ENCODE peak calls at places on chromosome 6, in nine cellular contexts. E is HFFc6, C is osteocyte, U is B cell, I is cardiac muscle cell, Y is lung, J is dorsolateral prefrontal cortex, R is GM12865, P is MCF 10A. L is an unnamed sample.
A peak's percentile ranks its signal among the peaks of the same experiment; 100 is the strongest.

GRCh38 chr6:25371037-25371347 is 91.8 kb downstream of the CARMIL1 start:
- DNase-seq in P (no peak), Y (no peak), E (no peak), U (no peak), C (no peak), R (no peak), J (no peak), I (no peak), L (no peak)

GRCh38 chr6:133957780-133958242 is 4.8 kb downstream of the TBPL1 start:
- DNase-seq in U (no peak), E (no peak), C (no peak), I (no peak), Y (no peak), R (no peak), P (no peak), J (no peak), L (no peak)

GRCh38 chr6:34791842-34792604 is at the start of gene BLTP3A:
- DNase-seq in Y (peak; percentile 55), J (peak; percentile 53), R (peak; percentile 91), P (peak; percentile 56), C (peak; percentile 89), U (peak; percentile 72), I (peak; percentile 75), E (peak; percentile 13), L (peak; percentile 90)

GRCh38 chr6:7886132-7886531 is 24.5 kb downstream of the TXNDC5 start:
- DNase-seq in U (no peak), R (no peak), Y (no peak), I (no peak), C (no peak), P (no peak), J (no peak), E (no peak), L (no peak)

GRCh38 chr6:56072856-56073255 is 174.5 kb downstream of the COL21A1 start:
- DNase-seq in Y (no peak), R (no peak), P (peak; percentile 37), I (peak; percentile 88), E (no peak), U (no peak), C (no peak), J (no peak), L (no peak)

GRCh38 chr6:155795173-155795796 is 339.6 kb upstream of the NOX3 start:
- DNase-seq in Y (no peak), J (no peak), P (no peak), C (no peak), I (peak; percentile 21), E (no peak), R (no peak), U (no peak), L (peak; percentile 20)

GRCh38 chr6:38319259-38320255 is 320.2 kb downstream of the BTBD9 start:
- DNase-seq in R (peak; percentile 36), I (no peak), C (no peak), E (no peak), Y (no peak), J (no peak), P (peak; percentile 58), U (no peak), L (no peak)

GRCh38 chr6:37516076-37516919 is 16.6 kb upstream of the CCDC167 start:
- DNase-seq in E (no peak), J (peak; percentile 45), R (peak; percentile 86), Y (peak; percentile 44), P (peak; percentile 68), C (no peak), I (no peak), U (peak; percentile 62), L (peak; percentile 51)

GRCh38 chr6:157631388-157631787 is 191.7 kb upstream of the SNX9 start:
- DNase-seq in J (no peak), I (no peak), R (no peak), Y (no peak), U (no peak), C (no peak), E (no peak), P (no peak), L (no peak)

GRCh38 chr6:12572884-12573824 is 143.4 kb upstream of the PHACTR1 start:
- DNase-seq in C (no peak), J (no peak), P (peak; percentile 65), U (no peak), Y (no peak), E (peak; percentile 73), R (no peak), I (peak; percentile 87), L (peak; percentile 53)

GRCh38 chr6:47464052-47464451 is 13.5 kb upstream of the CD2AP start:
- DNase-seq in P (peak; percentile 36), I (no peak), C (no peak), E (no peak), Y (no peak), R (no peak), J (no peak), U (no peak), L (no peak)

GRCh38 chr6:13272131-13273046 is 55.9 kb downstream of the TBC1D7 start:
- DNase-seq in R (peak; percentile 83), U (peak; percentile 89), E (no peak), I (no peak), C (no peak), Y (peak; percentile 51), J (no peak), P (no peak), L (no peak)

GRCh38 chr6:119484598-119484997 is 135.0 kb upstream of the MAN1A1 start:
- DNase-seq in U (no peak), E (peak; percentile 59), R (no peak), C (no peak), I (peak; percentile 86), J (no peak), Y (no peak), P (peak; percentile 81), L (peak; percentile 44)

GRCh38 chr6:20564777-20565176 is 30.5 kb downstream of the CDKAL1 start:
- DNase-seq in I (no peak), U (no peak), P (no peak), E (no peak), J (no peak), Y (no peak), R (peak; percentile 49), C (no peak), L (no peak)

GRCh38 chr6:30002871-30003270 is 58.2 kb upstream of the POLR1H start:
- DNase-seq in Y (peak; percentile 26), C (no peak), P (peak; percentile 24), E (peak; percentile 13), I (peak; percentile 41), R (no peak), J (no peak), U (no peak), L (no peak)

GRCh38 chr6:76703285-76703684 is 630.8 kb upstream of the IMPG1 start:
- DNase-seq in C (no peak), J (no peak), Y (no peak), E (no peak), U (no peak), P (no peak), I (no peak), R (no peak), L (no peak)

GRCh38 chr6:17015551-17016381 is 86.1 kb upstream of the STMND1 start:
- DNase-seq in E (no peak), R (no peak), Y (peak; percentile 37), P (no peak), U (no peak), C (no peak), J (no peak), I (peak; percentile 68), L (peak; percentile 3)

GRCh38 chr6:35415065-35415880 is 36.9 kb upstream of the FANCE start:
- DNase-seq in E (peak; percentile 92), R (peak; percentile 32), P (peak; percentile 79), C (no peak), I (peak; percentile 89), Y (peak; percentile 79), U (no peak), J (peak; percentile 83), L (peak; percentile 77)

GRCh38 chr6:123089223-123089622 is 93.2 kb downstream of the CLVS2 start:
- DNase-seq in Y (no peak), E (no peak), P (no peak), J (no peak), C (no peak), I (no peak), R (no peak), U (no peak), L (no peak)

GRCh38 chr6:169720207-169720855 is 4.0 kb downstream of the PHF10 start:
- DNase-seq in P (no peak), E (no peak), U (no peak), I (no peak), Y (no peak), C (no peak), J (no peak), R (no peak), L (no peak)
- TF ChIP-seq CTCF in P (peak; percentile 26), E (peak; percentile 48), U (no peak), I (no peak), Y (no peak), C (peak; percentile 16), J (no peak), R (peak; percentile 4), L (no peak)

GRCh38 chr6:11343963-11344714 is 111.7 kb upstream of the NEDD9 start:
- DNase-seq in R (no peak), I (no peak), Y (peak; percentile 57), P (peak; percentile 33), U (no peak), E (no peak), J (no peak), C (no peak), L (peak; percentile 64)
- TF ChIP-seq CTCF in R (no peak), I (no peak), Y (no peak), P (no peak), U (no peak), E (no peak), J (no peak), C (no peak), L (no peak)

DNA sequence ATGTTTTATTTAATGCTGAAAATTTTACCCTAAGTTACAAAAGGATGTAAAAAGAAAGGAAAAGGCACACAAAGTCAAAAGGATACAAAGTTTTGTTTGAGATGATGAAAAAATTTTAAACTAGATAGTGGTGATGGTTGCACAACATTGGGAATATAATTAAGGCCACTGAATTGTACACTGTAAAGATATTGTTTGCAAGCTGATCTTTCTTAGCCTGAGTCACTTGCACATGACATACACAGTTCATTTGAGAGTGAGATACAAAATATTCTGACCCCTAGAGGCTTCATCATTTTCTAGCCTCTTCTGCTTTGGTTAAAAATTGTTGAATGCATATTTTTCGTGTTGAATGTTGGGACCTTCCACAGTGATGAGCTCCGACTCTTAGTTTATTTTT is 462.6 kb downstream of the HDGFL1 start:
- DNase-seq in J (no peak), E (no peak), R (no peak), Y (no peak), I (peak; percentile 15), P (no peak), U (no peak), C (no peak), L (no peak)
- TF ChIP-seq CTCF in J (no peak), E (no peak), R (no peak), Y (no peak), I (no peak), P (no peak), U (no peak), C (peak; percentile 16), L (no peak)

DNA sequence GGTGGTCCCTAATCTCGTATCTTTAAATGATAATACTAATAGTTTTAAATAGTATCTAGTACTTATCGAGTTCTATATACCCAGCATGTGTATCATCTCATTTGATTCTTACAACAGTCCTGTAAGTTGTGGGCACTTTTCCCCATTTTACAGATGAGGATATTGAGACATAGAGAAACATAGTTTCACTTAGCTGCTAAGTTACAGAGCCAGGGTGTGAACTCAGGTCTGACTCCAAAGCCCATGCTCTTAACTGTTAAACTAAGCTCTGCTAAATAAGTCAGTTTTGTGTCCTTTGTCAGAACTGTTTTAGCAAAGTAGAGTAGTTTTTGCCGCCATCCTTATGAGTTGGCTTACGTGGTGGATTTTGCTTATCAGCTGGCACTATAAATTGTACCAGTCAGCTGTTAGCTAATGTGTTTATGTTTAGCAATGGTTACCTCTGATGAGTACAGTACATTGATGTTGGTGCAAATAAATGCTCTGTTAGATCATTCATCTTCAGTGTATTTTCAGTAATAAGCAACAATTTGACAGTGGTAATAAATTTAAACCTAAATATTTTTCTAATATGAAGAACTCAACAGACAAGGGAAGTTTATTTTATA is 12.1 kb downstream of the OGFRL1 start:
- DNase-seq in C (no peak), U (no peak), P (no peak), I (no peak), R (no peak), J (no peak), E (no peak), Y (no peak), L (no peak)
- TF ChIP-seq CTCF in C (no peak), U (no peak), P (no peak), I (no peak), R (no peak), J (no peak), E (no peak), Y (no peak), L (no peak)

L was measured in Calu3.